ENCODE peak calls at places on chromosomes 16 and 17, in six cellular contexts. One of them, this sample, is unnamed.

GRCh38 chr17:48004973-48005372 is 32.6 kb downstream of the COPZ2 start:
- DNase-seq in PC-3: no peak
- DNase-seq in OCI-LY7: no peak
- DNase-seq in GM23248: peak; percentile 22
- DNase-seq in neuronal stem cell: no peak
- DNase-seq in mesendoderm: no peak
- DNase-seq in this sample: no peak

GRCh38 chr16:72508196-72508595 is 336.2 kb upstream of the PMFBP1 start:
- DNase-seq in PC-3: peak; percentile 37
- DNase-seq in OCI-LY7: no peak
- DNase-seq in GM23248: peak; percentile 18
- DNase-seq in neuronal stem cell: no peak
- DNase-seq in mesendoderm: no peak
- DNase-seq in this sample: peak; percentile 46

GRCh38 chr17:7238418-7239090 is 703 bp downstream of the PHF23 start:
- DNase-seq in PC-3: no peak
- DNase-seq in OCI-LY7: peak; percentile 48
- DNase-seq in GM23248: peak; percentile 56
- DNase-seq in neuronal stem cell: no peak
- DNase-seq in mesendoderm: no peak
- DNase-seq in this sample: no peak

GRCh38 chr16:58535100-58535499 is 19.8 kb downstream of the SETD6 start:
- DNase-seq in PC-3: no peak
- DNase-seq in OCI-LY7: no peak
- DNase-seq in GM23248: no peak
- DNase-seq in neuronal stem cell: no peak
- DNase-seq in mesendoderm: no peak
- DNase-seq in this sample: no peak

GRCh38 chr16:14186007-14186953 is 115.2 kb downstream of the MRTFB start:
- DNase-seq in PC-3: peak; percentile 46
- DNase-seq in OCI-LY7: peak; percentile 4
- DNase-seq in GM23248: peak; percentile 86
- DNase-seq in neuronal stem cell: peak; percentile 38
- DNase-seq in mesendoderm: peak; percentile 68
- DNase-seq in this sample: peak; percentile 91

GRCh38 chr16:90032664-90033346 is 13.5 kb upstream of the DBNDD1 start:
- DNase-seq in PC-3: no peak
- DNase-seq in OCI-LY7: no peak
- DNase-seq in GM23248: peak; percentile 55
- DNase-seq in neuronal stem cell: no peak
- DNase-seq in mesendoderm: no peak
- DNase-seq in this sample: peak; percentile 13

GRCh38 chr17:69410671-69411070 is 3.8 kb upstream of the MAP2K6 start:
- DNase-seq in PC-3: no peak
- DNase-seq in OCI-LY7: no peak
- DNase-seq in GM23248: no peak
- DNase-seq in neuronal stem cell: no peak
- DNase-seq in mesendoderm: no peak
- DNase-seq in this sample: no peak

GRCh38 chr17:62790554-62790953 is 17.6 kb downstream of the MARCHF10 start:
- DNase-seq in PC-3: peak; percentile 96
- DNase-seq in OCI-LY7: no peak
- DNase-seq in GM23248: peak; percentile 94
- DNase-seq in neuronal stem cell: no peak
- DNase-seq in mesendoderm: no peak
- DNase-seq in this sample: peak; percentile 93

GRCh38 chr16:87955302-87956168 is 4.3 kb downstream of the BANP start:
- DNase-seq in PC-3: no peak
- DNase-seq in OCI-LY7: no peak
- DNase-seq in GM23248: peak; percentile 75
- DNase-seq in neuronal stem cell: no peak
- DNase-seq in mesendoderm: no peak
- DNase-seq in this sample: peak; percentile 66

GRCh38 chr16:20812510-20812909 is 6.2 kb downstream of the REXO5 start:
- DNase-seq in PC-3: no peak
- DNase-seq in OCI-LY7: no peak
- DNase-seq in GM23248: no peak
- DNase-seq in neuronal stem cell: no peak
- DNase-seq in mesendoderm: no peak
- DNase-seq in this sample: no peak

GRCh38 chr16:35409503-35409902 is 1950.1 kb downstream of the TP53TG3F start:
- DNase-seq in PC-3: no peak
- DNase-seq in OCI-LY7: peak; percentile 1
- DNase-seq in GM23248: no peak
- DNase-seq in neuronal stem cell: no peak
- DNase-seq in mesendoderm: no peak
- DNase-seq in this sample: no peak

GRCh38 chr16:31130336-31130812 is 5.2 kb downstream of the PRSS8 start:
- DNase-seq in PC-3: no peak
- DNase-seq in OCI-LY7: no peak
- DNase-seq in GM23248: no peak
- DNase-seq in neuronal stem cell: no peak
- DNase-seq in mesendoderm: no peak
- DNase-seq in this sample: no peak

GRCh38 chr16:23967775-23968571 is 132.2 kb downstream of the PRKCB start:
- DNase-seq in PC-3: no peak
- DNase-seq in OCI-LY7: no peak
- DNase-seq in GM23248: no peak
- DNase-seq in neuronal stem cell: no peak
- DNase-seq in mesendoderm: no peak
- DNase-seq in this sample: no peak

GRCh38 chr17:50100480-50100883 is 5.3 kb downstream of the PDK2 start:
- DNase-seq in PC-3: no peak
- DNase-seq in OCI-LY7: no peak
- DNase-seq in GM23248: no peak
- DNase-seq in neuronal stem cell: no peak
- DNase-seq in mesendoderm: no peak
- DNase-seq in this sample: no peak

GRCh38 chr16:78072275-78072674 is 27.2 kb upstream of the WWOX start:
- DNase-seq in PC-3: peak; percentile 6
- DNase-seq in OCI-LY7: no peak
- DNase-seq in GM23248: no peak
- DNase-seq in neuronal stem cell: no peak
- DNase-seq in mesendoderm: peak; percentile 69
- DNase-seq in this sample: no peak

GRCh38 chr17:69773081-69773480 is 301.9 kb upstream of the KCNJ16 start:
- DNase-seq in PC-3: peak; percentile 65
- DNase-seq in OCI-LY7: no peak
- DNase-seq in GM23248: no peak
- DNase-seq in neuronal stem cell: no peak
- DNase-seq in mesendoderm: no peak
- DNase-seq in this sample: peak; percentile 86

GRCh38 chr17:79741751-79742588 is 11.2 kb downstream of the ENPP7 start:
- DNase-seq in PC-3: peak; percentile 87
- DNase-seq in OCI-LY7: peak; percentile 71
- DNase-seq in GM23248: peak; percentile 61
- DNase-seq in neuronal stem cell: peak; percentile 87
- DNase-seq in mesendoderm: peak; percentile 84
- DNase-seq in this sample: no peak

GRCh38 chr17:50953831-50954601 is 87.9 kb upstream of the TOB1 start:
- DNase-seq in PC-3: no peak
- DNase-seq in OCI-LY7: no peak
- DNase-seq in GM23248: peak; percentile 34
- DNase-seq in neuronal stem cell: no peak
- DNase-seq in mesendoderm: peak; percentile 69
- DNase-seq in this sample: peak; percentile 77

GRCh38 chr16:88685156-88686061 is 898 bp downstream of the SNAI3 start:
- DNase-seq in PC-3: no peak
- DNase-seq in OCI-LY7: peak; percentile 65
- DNase-seq in GM23248: peak; percentile 86
- DNase-seq in neuronal stem cell: no peak
- DNase-seq in mesendoderm: no peak
- DNase-seq in this sample: no peak

GRCh38 chr17:4944163-4944553 is 4.1 kb downstream of the RNF167 start:
- DNase-seq in PC-3: no peak
- DNase-seq in OCI-LY7: peak; percentile 68
- DNase-seq in GM23248: no peak
- DNase-seq in neuronal stem cell: no peak
- DNase-seq in mesendoderm: peak; percentile 27
- DNase-seq in this sample: no peak

GRCh38 chr16:73147958-73148357 is 100.0 kb upstream of the ZFHX3 start:
- DNase-seq in PC-3: no peak
- DNase-seq in OCI-LY7: no peak
- DNase-seq in GM23248: no peak
- DNase-seq in neuronal stem cell: no peak
- DNase-seq in mesendoderm: no peak
- DNase-seq in this sample: no peak

GRCh38 chr17:77427471-77427991 is 286.8 kb downstream of the SEC14L1 start:
- DNase-seq in PC-3: peak; percentile 88
- DNase-seq in OCI-LY7: no peak
- DNase-seq in GM23248: peak; percentile 94
- DNase-seq in neuronal stem cell: no peak
- DNase-seq in mesendoderm: no peak
- DNase-seq in this sample: peak; percentile 79

GRCh38 chr17:77423589-77424451 is 283.1 kb downstream of the SEC14L1 start:
- DNase-seq in PC-3: peak; percentile 75
- DNase-seq in OCI-LY7: no peak
- DNase-seq in GM23248: peak; percentile 97
- DNase-seq in neuronal stem cell: no peak
- DNase-seq in mesendoderm: no peak
- DNase-seq in this sample: peak; percentile 97

GRCh38 chr16:19001788-19002187 is 18.1 kb downstream of the TMC7 start:
- DNase-seq in PC-3: peak; percentile 98
- DNase-seq in OCI-LY7: no peak
- DNase-seq in GM23248: peak; percentile 94
- DNase-seq in neuronal stem cell: no peak
- DNase-seq in mesendoderm: no peak
- DNase-seq in this sample: peak; percentile 75

GRCh38 chr17:6574689-6575595 is 18.6 kb upstream of the PITPNM3 start:
- DNase-seq in PC-3: no peak
- DNase-seq in OCI-LY7: no peak
- DNase-seq in GM23248: peak; percentile 89
- DNase-seq in neuronal stem cell: no peak
- DNase-seq in mesendoderm: peak; percentile 39
- DNase-seq in this sample: peak; percentile 71

GRCh38 chr16:15404792-15405191 is 9.2 kb downstream of the MPV17L start:
- DNase-seq in PC-3: no peak
- DNase-seq in OCI-LY7: no peak
- DNase-seq in GM23248: peak; percentile 10
- DNase-seq in neuronal stem cell: no peak
- DNase-seq in mesendoderm: no peak
- DNase-seq in this sample: no peak

GRCh38 chr17:50916708-50917417 is 50.7 kb upstream of the TOB1 start:
- DNase-seq in PC-3: no peak
- DNase-seq in OCI-LY7: no peak
- DNase-seq in GM23248: no peak
- DNase-seq in neuronal stem cell: no peak
- DNase-seq in mesendoderm: no peak
- DNase-seq in this sample: no peak

GRCh38 chr17:31256936-31257335 is 40.1 kb downstream of the OMG start:
- DNase-seq in PC-3: no peak
- DNase-seq in OCI-LY7: no peak
- DNase-seq in GM23248: no peak
- DNase-seq in neuronal stem cell: no peak
- DNase-seq in mesendoderm: no peak
- DNase-seq in this sample: no peak
- H3K4me2 ChIP-seq in PC-3: no peak overlapping the region
- H3K4me2 ChIP-seq in OCI-LY7: no peak overlapping the region
- H3K4me2 ChIP-seq in GM23248: no peak overlapping the region
- H3K4me2 ChIP-seq in neuronal stem cell: no peak overlapping the region
- H3K4me2 ChIP-seq in mesendoderm: no peak overlapping the region
- H3K4me2 ChIP-seq in this sample: no peak overlapping the region

DNA sequence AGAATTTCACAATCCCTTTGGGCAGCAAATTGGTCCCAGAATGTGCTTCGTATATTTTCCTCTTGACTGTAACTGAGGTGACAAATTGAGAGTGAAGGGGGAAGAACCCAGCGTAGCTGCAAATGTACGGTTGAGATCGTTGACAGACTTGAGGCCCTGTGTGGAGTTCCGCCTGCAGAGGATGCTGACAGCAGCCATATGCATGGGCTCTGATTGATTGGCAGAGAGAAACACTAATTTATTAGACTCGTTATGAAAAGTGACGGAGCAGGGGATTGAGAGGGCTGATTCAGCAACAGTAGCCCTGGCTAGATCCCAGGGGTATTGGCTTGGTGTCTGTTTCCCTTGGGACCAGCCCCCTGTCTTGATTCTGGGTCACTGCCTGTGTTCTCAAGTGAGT is 930.1 kb upstream of the EEF2KMT start:
- DNase-seq in PC-3: no peak
- DNase-seq in OCI-LY7: no peak
- DNase-seq in GM23248: no peak
- DNase-seq in neuronal stem cell: no peak
- DNase-seq in mesendoderm: no peak
- DNase-seq in this sample: no peak
- H3K4me2 ChIP-seq in PC-3: no peak overlapping the region
- H3K4me2 ChIP-seq in OCI-LY7: no peak overlapping the region
- H3K4me2 ChIP-seq in GM23248: no peak overlapping the region
- H3K4me2 ChIP-seq in neuronal stem cell: no peak overlapping the region
- H3K4me2 ChIP-seq in mesendoderm: no peak overlapping the region
- H3K4me2 ChIP-seq in this sample: no peak overlapping the region

DNA sequence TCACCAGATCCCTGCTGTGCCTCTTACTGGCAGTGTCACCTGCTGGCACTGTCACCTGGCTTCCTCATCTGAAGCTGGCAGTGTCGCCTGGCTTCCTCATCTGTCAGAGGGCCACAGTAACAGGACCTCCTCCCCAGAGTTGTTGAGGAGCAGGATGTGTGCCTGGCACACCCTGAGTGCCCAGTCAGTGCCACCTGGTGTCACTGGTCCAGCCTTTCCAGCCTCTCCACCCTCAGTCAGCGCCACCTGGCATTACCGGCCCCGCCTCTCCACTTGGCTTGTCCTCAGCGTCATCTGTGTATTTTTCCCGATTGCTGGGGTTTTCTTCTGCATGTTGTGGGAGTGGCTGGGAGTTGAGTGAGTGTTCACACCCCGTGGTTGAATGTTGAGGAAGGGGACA is 37.9 kb downstream of the USP10 start:
- DNase-seq in PC-3: no peak
- DNase-seq in OCI-LY7: no peak
- DNase-seq in GM23248: no peak
- DNase-seq in neuronal stem cell: no peak
- DNase-seq in mesendoderm: no peak
- DNase-seq in this sample: no peak
- H3K4me2 ChIP-seq in PC-3: no peak overlapping the region
- H3K4me2 ChIP-seq in OCI-LY7: no peak overlapping the region
- H3K4me2 ChIP-seq in GM23248: no peak overlapping the region
- H3K4me2 ChIP-seq in neuronal stem cell: no peak overlapping the region
- H3K4me2 ChIP-seq in mesendoderm: no peak overlapping the region
- H3K4me2 ChIP-seq in this sample: no peak overlapping the region

DNA sequence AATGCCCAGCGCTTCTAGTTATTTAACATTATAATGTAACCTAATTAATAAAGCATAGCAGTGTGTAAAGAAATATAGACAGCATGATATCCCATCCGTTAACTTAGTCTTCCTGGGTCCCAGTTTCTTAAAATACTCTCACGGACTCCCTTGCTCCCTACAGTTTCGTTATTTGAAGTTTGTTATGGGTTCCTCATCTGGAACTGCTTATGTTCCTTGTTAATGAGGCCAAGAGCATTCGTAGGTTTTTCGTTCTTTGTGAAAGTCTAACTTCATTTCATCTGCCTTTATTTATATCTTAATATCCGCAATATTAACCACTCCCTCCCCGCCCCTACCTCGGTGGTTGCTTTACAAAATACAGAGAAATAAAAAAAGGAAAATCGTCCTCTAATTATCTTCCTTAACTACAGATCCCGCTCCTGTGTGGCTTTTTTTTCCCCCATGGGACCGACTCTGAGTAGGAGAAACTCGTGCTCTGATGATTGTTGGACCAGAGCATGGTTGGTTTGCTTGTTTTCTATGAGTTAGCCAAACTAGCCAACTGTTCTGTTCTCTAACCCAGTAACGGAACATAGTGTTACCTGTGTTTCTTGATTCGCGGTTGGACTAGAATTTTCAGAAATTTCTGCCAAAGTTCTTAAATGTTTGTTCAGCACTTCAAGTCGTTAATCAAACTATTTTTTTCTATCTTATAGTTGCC is 873 bp downstream of the ADPRM start:
- DNase-seq in PC-3: peak; percentile 3
- DNase-seq in OCI-LY7: peak; percentile 16
- DNase-seq in GM23248: peak; percentile 71
- DNase-seq in neuronal stem cell: no peak
- DNase-seq in mesendoderm: peak; percentile 7
- DNase-seq in this sample: peak; percentile 2
- H3K4me2 ChIP-seq in PC-3: peak overlapping the region; percentile 89
- H3K4me2 ChIP-seq in OCI-LY7: peak overlapping the region; percentile 88
- H3K4me2 ChIP-seq in GM23248: peak overlapping the region; percentile 87
- H3K4me2 ChIP-seq in neuronal stem cell: peak overlapping the region; percentile 29
- H3K4me2 ChIP-seq in mesendoderm: peak overlapping the region; percentile 81
- H3K4me2 ChIP-seq in this sample: peak overlapping the region; percentile 87

This sample was measured in astrocyte.